ENCODE peak calls at places on chromosomes 6 and 20, in eight cellular contexts. X is transverse colon, C is GM23338, G is suprapubic skin, K is Panc1, P is H1, O is endothelial cell of umbilical vein, E is SK-N-SH. F is an unnamed sample.

GRCh38 chr20:6886065-6886729 is 118.7 kb downstream of the BMP2 start:
- DNase-seq in X (no peak), C (peak; percentile 24), G (no peak), K (no peak), P (no peak), O (no peak), E (no peak), F (no peak)

GRCh38 chr6:704037-704436 is 11.1 kb upstream of the EXOC2 start:
- DNase-seq in X (no peak), C (no peak), G (no peak), K (no peak), P (no peak), O (no peak), E (no peak), F (no peak)

GRCh38 chr6:33589723-33590530 is 9.9 kb upstream of the BAK1 start:
- DNase-seq in X (peak; percentile 84), C (peak; percentile 88), G (no peak), K (peak; percentile 93), P (no peak), O (peak; percentile 82), E (peak; percentile 84), F (no peak)

GRCh38 chr6:54716869-54717268 is 129.7 kb upstream of the FAM83B start:
- DNase-seq in X (no peak), C (no peak), G (no peak), K (no peak), P (no peak), O (no peak), E (no peak), F (no peak)

GRCh38 chr6:42368156-42368555 is 83.6 kb downstream of the TRERF1 start:
- DNase-seq in X (no peak), C (no peak), G (no peak), K (no peak), P (no peak), O (no peak), E (no peak), F (no peak)

GRCh38 chr20:48035961-48036731 is 250.9 kb upstream of the SULF2 start:
- DNase-seq in X (no peak), C (no peak), G (no peak), K (no peak), P (no peak), O (no peak), E (no peak), F (no peak)

GRCh38 chr20:38827770-38828281 is 22.3 kb downstream of the PPP1R16B start:
- DNase-seq in X (no peak), C (no peak), G (no peak), K (no peak), P (no peak), O (peak; percentile 98), E (no peak), F (no peak)

GRCh38 chr20:10079964-10080363 is 45.2 kb downstream of the ANKEF1 start:
- DNase-seq in X (no peak), C (no peak), G (no peak), K (no peak), P (no peak), O (no peak), E (no peak), F (no peak)

GRCh38 chr6:150895898-150896632 is 30.6 kb downstream of the MTHFD1L start:
- DNase-seq in X (no peak), C (no peak), G (no peak), K (no peak), P (no peak), O (no peak), E (no peak), F (no peak)

GRCh38 chr6:150617496-150618460 is 18.1 kb downstream of the PLEKHG1 start:
- DNase-seq in X (no peak), C (no peak), G (no peak), K (no peak), P (no peak), O (peak; percentile 67), E (no peak), F (no peak)

DNA sequence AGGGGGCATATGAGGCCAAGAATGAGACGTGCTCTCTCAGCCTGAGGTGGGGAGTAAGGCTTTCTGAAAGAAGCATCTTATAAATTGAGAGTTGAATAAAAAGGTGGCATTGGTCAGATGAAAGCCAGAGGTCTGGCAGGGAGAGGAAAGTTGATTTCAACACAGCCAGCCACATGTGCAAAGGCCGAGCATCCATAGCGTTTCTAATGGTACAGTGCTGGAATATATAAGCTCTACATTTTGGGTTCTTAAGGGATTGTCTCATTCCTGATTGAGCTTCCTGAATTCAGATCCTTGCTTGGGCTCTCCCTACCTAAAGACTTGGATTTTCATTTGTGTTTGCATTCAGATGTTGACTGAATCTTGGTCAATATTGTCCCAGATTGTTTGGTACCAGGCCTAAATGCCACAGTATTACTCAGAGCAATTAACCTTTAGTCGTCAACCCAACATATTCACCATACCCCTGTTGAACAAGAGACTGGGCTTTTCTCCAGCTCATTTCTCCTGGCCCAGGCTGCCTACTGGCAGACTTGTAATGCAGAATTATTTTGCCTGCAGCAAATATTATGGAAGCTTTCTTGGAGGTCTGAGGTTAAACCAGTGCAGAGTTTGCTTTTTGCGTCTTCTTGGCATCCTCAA is 14.5 kb upstream of the BCAS1 start:
- DNase-seq in X (no peak), C (no peak), G (no peak), K (peak; percentile 79), P (no peak), O (no peak), E (no peak), F (no peak)
- TF ChIP-seq POLR2AphosphoS5 in X (no peak), C (no peak), G (no peak), K (peak; percentile 86), P (no peak), O (no peak), E (no peak), F (no peak)

GRCh38 chr6:35470663-35471120 is 2.5 kb downstream of the RPL10A start:
- DNase-seq in X (no peak), C (no peak), G (no peak), K (no peak), P (no peak), O (no peak), E (no peak), F (no peak)
- TF ChIP-seq POLR2AphosphoS5 in X (no peak), C (no peak), G (no peak), K (peak; percentile 19), P (peak; percentile 73), O (peak; percentile 21), E (no peak), F (no peak)

DNA sequence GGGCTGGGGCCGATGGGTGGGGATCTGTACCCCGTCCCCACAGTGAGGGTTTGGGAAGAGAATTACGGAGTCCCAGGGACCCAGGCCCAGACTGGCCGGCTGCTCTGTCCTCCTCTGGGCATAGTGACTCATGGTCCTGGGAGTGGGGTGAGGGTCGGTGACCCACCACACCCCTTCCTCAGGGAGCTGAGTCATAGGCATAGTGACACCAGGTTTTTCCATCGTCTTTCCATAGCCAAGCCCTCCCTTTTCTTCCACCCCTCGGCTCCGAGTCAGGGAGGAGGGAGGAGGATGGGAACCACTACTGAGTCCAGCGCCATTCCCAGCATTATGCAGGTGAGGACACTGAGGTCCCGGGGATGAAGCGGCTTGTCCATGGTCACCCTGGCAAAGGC is 8.9 kb downstream of the CYP21A2 start:
- DNase-seq in X (peak; percentile 24), C (no peak), G (no peak), K (no peak), P (no peak), O (peak; percentile 68), E (no peak), F (no peak)
- TF ChIP-seq POLR2AphosphoS5 in X (no peak), C (no peak), G (no peak), K (no peak), P (no peak), O (no peak), E (no peak), F (no peak)

DNA sequence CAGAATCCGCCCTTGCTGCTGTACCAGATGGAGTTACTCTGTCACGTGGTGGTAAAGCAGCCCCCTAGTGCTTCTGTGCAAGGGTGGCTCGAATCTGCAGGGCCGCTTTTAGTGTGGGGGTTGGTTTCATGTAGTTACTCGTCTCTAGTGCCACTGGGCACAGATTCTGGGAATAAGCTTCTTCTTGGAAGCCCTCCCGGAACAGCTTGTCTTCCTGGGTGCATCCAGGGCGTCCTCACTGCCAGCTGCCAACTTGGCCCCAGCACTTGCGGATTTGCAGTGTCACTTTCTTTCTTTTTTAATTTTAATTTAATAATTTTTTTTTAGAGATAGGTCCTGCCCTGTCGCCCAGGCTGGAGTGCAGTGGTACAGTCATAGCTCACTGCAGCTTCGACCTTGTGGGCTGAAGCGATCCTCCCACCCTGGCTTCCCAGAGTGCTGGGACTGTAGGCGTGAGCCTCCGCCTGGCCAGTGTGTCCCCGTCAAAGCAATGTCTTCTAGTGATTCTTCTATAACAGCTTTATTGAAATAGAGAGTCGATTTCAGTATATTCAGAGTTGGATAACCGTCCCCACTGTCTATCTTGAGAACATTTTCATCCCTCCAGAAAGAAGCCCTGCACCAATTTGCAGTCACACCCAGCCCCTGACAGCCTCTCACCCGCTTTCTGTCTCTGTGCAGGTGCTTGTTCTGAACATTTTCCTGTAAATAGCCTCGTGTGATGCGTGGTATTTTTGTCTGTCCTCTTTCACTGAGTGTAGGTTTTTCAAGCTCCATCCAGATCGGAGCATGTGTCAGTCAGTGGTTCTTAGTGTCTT is 25.9 kb downstream of the PYGB start:
- DNase-seq in X (peak; percentile 14), C (no peak), G (peak; percentile 53), K (no peak), P (no peak), O (no peak), E (no peak), F (no peak)
- TF ChIP-seq POLR2AphosphoS5 in X (peak; percentile 29), C (no peak), G (no peak), K (no peak), P (no peak), O (no peak), E (no peak), F (no peak)

GRCh38 chr6:163872335-163872734 is 457.8 kb downstream of the QKI start:
- DNase-seq in X (no peak), C (no peak), G (no peak), K (no peak), P (no peak), O (no peak), E (no peak), F (no peak)
- TF ChIP-seq POLR2AphosphoS5 in X (no peak), C (no peak), G (no peak), K (no peak), P (no peak), O (no peak), E (no peak), F (no peak)

DNA sequence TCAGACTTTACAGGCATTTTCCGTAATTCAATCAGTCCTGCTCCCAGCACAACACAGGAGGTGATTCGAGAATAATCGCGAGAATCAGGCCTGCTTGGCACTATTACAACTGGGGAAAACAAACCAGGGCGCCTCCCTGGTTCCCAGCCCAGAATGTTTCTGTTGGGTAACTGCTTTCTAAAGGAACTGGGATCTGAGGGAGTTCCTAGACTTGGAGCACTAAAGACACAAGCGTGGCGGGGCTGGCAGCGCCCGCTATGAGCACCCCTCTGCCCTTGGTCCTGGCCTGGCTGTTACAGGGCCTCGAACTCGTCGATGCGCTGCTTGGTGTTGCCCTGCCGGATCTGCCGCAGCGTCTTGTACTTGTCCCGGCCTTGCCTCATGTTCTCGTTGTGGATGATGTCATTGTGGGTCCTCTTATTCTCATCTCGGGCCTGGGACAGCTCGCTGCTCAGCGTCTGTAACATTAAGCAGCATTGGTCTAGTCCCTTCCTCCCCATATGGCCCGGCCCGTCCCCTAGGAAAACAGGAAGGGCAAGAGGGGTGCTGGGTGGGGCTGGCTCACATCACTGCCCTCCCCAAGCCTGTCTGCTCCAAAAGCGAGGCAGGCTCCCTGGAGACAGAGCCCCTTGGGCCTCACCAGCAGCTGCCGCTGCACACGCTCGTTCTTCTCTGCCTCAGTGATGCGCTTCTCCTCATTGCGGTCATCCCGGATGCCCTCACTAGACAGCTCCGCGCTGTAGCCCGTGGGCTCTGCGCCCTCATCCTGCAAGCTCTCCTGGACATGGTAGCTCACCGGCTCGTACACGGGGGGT is 52.3 kb downstream of the EZR start:
- DNase-seq in X (no peak), C (no peak), G (no peak), K (no peak), P (no peak), O (no peak), E (no peak), F (no peak)
- TF ChIP-seq POLR2AphosphoS5 in X (peak; percentile 18), C (no peak), G (no peak), K (no peak), P (no peak), O (no peak), E (no peak), F (no peak)

F was measured in upper lobe of left lung.